ENCODE peak calls at places on chromosome 15, in seven cellular contexts. X is cerebellar cortex, N is NCI-H2081, R is osteocyte, U is HuH-7.5, E is NCI-H748 treated with DMSO at 0.1 percent for 48 hours, P is mammary epithelial cell. H is an unnamed sample.
A peak's percentile ranks its signal among the peaks of the same experiment; 100 is the strongest.

GRCh38 chr15:38536201-38536676 is 28.4 kb downstream of the RASGRP1 start:
- DNase-seq in R (no peak), X (peak; percentile 97), P (no peak), U (no peak), N (no peak), E (no peak), H (no peak)

GRCh38 chr15:77402740-77403379 is 17.0 kb downstream of the PEAK1 start:
- DNase-seq in N (no peak), X (no peak), R (no peak), E (no peak), U (no peak), P (peak; percentile 25), H (no peak)

GRCh38 chr15:60038111-60038521 is 34.0 kb downstream of the FOXB1 start:
- DNase-seq in P (no peak), N (peak; percentile 17), X (peak; percentile 93), E (no peak), R (no peak), U (no peak), H (no peak)

GRCh38 chr15:31227954-31228542 is 98.6 kb upstream of the KLF13 start:
- DNase-seq in E (no peak), N (no peak), U (no peak), P (no peak), R (no peak), X (no peak), H (peak; percentile 86)

GRCh38 chr15:87959080-87959479 is 297.5 kb downstream of the NTRK3 start:
- DNase-seq in E (peak; percentile 13), X (no peak), P (no peak), N (no peak), R (no peak), U (peak; percentile 27), H (peak; percentile 46)

GRCh38 chr15:99692825-99693224 is 40.4 kb downstream of the LYSMD4 start:
- DNase-seq in U (no peak), R (no peak), P (peak; percentile 39), N (no peak), E (no peak), X (no peak), H (no peak)

GRCh38 chr15:66650433-66650832 is 51.6 kb upstream of the SMAD6 start:
- DNase-seq in E (no peak), X (no peak), U (peak; percentile 57), N (no peak), R (no peak), P (no peak), H (no peak)

GRCh38 chr15:101140697-101141065 is 111.2 kb downstream of the CHSY1 start:
- DNase-seq in E (no peak), U (no peak), P (no peak), R (no peak), X (no peak), N (no peak), H (no peak)

H was measured in Karpas-422.